ENCODE peak calls at places on chromosomes 4 and X, in six cellular contexts. One of them, this sample, is unnamed. For H3K4me1, the result is how much of the 10 kb centered on the place peaks cover.

GRCh38 chr4:8395504-8395903 is 45.0 kb downstream of the ACOX3 start:
- DNase-seq in mammary epithelial cell: no peak
- DNase-seq in effector memory CD4-positive, alpha-beta T cell: no peak
- DNase-seq in A549: no peak
- DNase-seq in heart left ventricle: no peak
- DNase-seq in astrocyte: no peak
- DNase-seq in this sample: no peak

GRCh38 chr4:3452376-3452775 is 10.6 kb downstream of the HGFAC start:
- DNase-seq in astrocyte: no peak
- DNase-seq in effector memory CD4-positive, alpha-beta T cell: no peak
- DNase-seq in heart left ventricle: no peak
- DNase-seq in A549: no peak
- DNase-seq in mammary epithelial cell: no peak
- DNase-seq in this sample: no peak

GRCh38 chrX:63784346-63784901 is 590 bp downstream of the ARHGEF9 start:
- DNase-seq in astrocyte: no peak
- DNase-seq in A549: no peak
- DNase-seq in effector memory CD4-positive, alpha-beta T cell: no peak
- DNase-seq in heart left ventricle: no peak
- DNase-seq in mammary epithelial cell: no peak
- DNase-seq in this sample: no peak

GRCh38 chr4:136484996-136485395 is 1047.3 kb downstream of the PCDH18 start:
- DNase-seq in astrocyte: peak
- DNase-seq in A549: no peak
- DNase-seq in mammary epithelial cell: no peak
- DNase-seq in heart left ventricle: no peak
- DNase-seq in effector memory CD4-positive, alpha-beta T cell: no peak
- DNase-seq in this sample: no peak

GRCh38 chr4:38030023-38030422 is 69.8 kb downstream of the PTTG2 start:
- DNase-seq in heart left ventricle: no peak
- DNase-seq in effector memory CD4-positive, alpha-beta T cell: no peak
- DNase-seq in astrocyte: peak
- DNase-seq in A549: no peak
- DNase-seq in mammary epithelial cell: peak
- DNase-seq in this sample: no peak

GRCh38 chrX:153511784-153512500 is 5.5 kb upstream of the ATP2B3 start:
- DNase-seq in A549: no peak
- DNase-seq in mammary epithelial cell: no peak
- DNase-seq in astrocyte: no peak
- DNase-seq in heart left ventricle: no peak
- DNase-seq in effector memory CD4-positive, alpha-beta T cell: no peak
- DNase-seq in this sample: no peak

GRCh38 chr4:175277816-175278215 is 359.7 kb downstream of the ADAM29 start:
- DNase-seq in A549: no peak
- DNase-seq in astrocyte: no peak
- DNase-seq in effector memory CD4-positive, alpha-beta T cell: no peak
- DNase-seq in heart left ventricle: no peak
- DNase-seq in mammary epithelial cell: no peak
- DNase-seq in this sample: no peak

GRCh38 chrX:9805956-9806355 is 19.7 kb downstream of the SHROOM2 start:
- DNase-seq in astrocyte: no peak
- DNase-seq in effector memory CD4-positive, alpha-beta T cell: no peak
- DNase-seq in heart left ventricle: no peak
- DNase-seq in mammary epithelial cell: no peak
- DNase-seq in A549: no peak
- DNase-seq in this sample: no peak

GRCh38 chrX:46251755-46252154 is 293.5 kb downstream of the ZNF674 start:
- DNase-seq in A549: peak
- DNase-seq in mammary epithelial cell: peak
- DNase-seq in effector memory CD4-positive, alpha-beta T cell: no peak
- DNase-seq in heart left ventricle: no peak
- DNase-seq in astrocyte: peak
- DNase-seq in this sample: no peak

GRCh38 chr4:133997440-133997839 is 204.1 kb downstream of the PABPC4L start:
- DNase-seq in heart left ventricle: no peak
- DNase-seq in A549: no peak
- DNase-seq in astrocyte: peak
- DNase-seq in mammary epithelial cell: no peak
- DNase-seq in effector memory CD4-positive, alpha-beta T cell: no peak
- DNase-seq in this sample: no peak

GRCh38 chr4:178356725-178357124 is 914.5 kb upstream of the AGA start:
- DNase-seq in A549: no peak
- DNase-seq in effector memory CD4-positive, alpha-beta T cell: no peak
- DNase-seq in mammary epithelial cell: no peak
- DNase-seq in heart left ventricle: no peak
- DNase-seq in astrocyte: no peak
- DNase-seq in this sample: no peak

GRCh38 chr4:184115399-184115798 is 102.3 kb downstream of the ENPP6 start:
- DNase-seq in effector memory CD4-positive, alpha-beta T cell: no peak
- DNase-seq in astrocyte: no peak
- DNase-seq in mammary epithelial cell: no peak
- DNase-seq in A549: no peak
- DNase-seq in heart left ventricle: no peak
- DNase-seq in this sample: no peak

GRCh38 chr4:180909279-180909678 is 1333.9 kb upstream of the TENM3 start:
- DNase-seq in A549: no peak
- DNase-seq in effector memory CD4-positive, alpha-beta T cell: no peak
- DNase-seq in astrocyte: no peak
- DNase-seq in mammary epithelial cell: peak
- DNase-seq in heart left ventricle: no peak
- DNase-seq in this sample: no peak

GRCh38 chrX:154430916-154431315 is 2.4 kb downstream of the ATP6AP1 start:
- DNase-seq in heart left ventricle: no peak
- DNase-seq in effector memory CD4-positive, alpha-beta T cell: no peak
- DNase-seq in A549: no peak
- DNase-seq in mammary epithelial cell: no peak
- DNase-seq in astrocyte: no peak
- DNase-seq in this sample: no peak

GRCh38 chr4:145340071-145340695 is 141.5 kb upstream of the SMAD1 start:
- DNase-seq in astrocyte: no peak
- DNase-seq in mammary epithelial cell: no peak
- DNase-seq in effector memory CD4-positive, alpha-beta T cell: no peak
- DNase-seq in heart left ventricle: no peak
- DNase-seq in A549: no peak
- DNase-seq in this sample: no peak

GRCh38 chr4:159480826-159481225 is 377.9 kb downstream of the RAPGEF2 start:
- DNase-seq in mammary epithelial cell: no peak
- DNase-seq in astrocyte: no peak
- DNase-seq in effector memory CD4-positive, alpha-beta T cell: no peak
- DNase-seq in A549: no peak
- DNase-seq in heart left ventricle: no peak
- DNase-seq in this sample: no peak

GRCh38 chr4:67744561-67745283 is 9.5 kb downstream of the GNRHR start:
- DNase-seq in mammary epithelial cell: peak
- DNase-seq in effector memory CD4-positive, alpha-beta T cell: no peak
- DNase-seq in heart left ventricle: no peak
- DNase-seq in A549: no peak
- DNase-seq in astrocyte: peak
- DNase-seq in this sample: no peak

DNA sequence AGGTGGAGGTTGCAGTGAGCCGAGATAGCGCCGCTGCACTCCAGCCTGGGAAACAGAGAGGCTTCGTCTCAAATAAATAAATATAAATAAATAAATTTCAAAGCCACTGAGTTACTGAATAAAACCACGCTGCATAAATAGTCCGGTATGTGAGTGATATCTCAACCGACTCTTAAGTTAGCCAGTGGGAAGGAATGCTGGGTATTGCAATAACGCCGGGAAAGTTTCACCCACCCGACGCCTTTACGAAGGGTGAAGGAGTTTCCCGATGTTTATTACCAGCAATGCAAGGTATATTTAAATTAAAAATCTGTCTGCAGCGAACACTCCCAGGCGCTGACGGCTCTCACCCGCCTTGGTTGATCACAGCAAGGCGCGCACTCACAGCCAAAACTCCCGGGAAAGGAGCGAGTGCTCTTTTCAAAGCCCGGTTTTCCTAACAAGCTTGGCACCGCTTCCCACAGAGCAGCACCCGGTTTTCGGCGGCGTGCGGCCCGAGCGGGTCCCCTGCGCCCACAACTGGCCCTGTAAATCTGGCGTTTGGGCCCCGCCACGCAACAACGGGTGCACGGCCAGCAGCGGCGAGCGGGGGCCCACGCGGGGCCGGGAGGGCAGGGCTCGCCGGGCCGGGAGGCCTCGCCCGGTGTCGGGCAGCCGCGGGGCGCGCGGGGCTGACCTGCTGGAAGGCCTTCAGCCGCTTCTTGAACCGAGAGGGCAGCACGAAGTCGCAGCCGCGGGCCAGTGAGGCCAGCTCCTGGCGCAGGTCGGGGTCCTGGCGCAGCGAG is 13.7 kb downstream of the PPP2R3B start:
- DNase-seq in heart left ventricle: no peak
- DNase-seq in mammary epithelial cell: no peak
- DNase-seq in A549: no peak
- DNase-seq in effector memory CD4-positive, alpha-beta T cell: no peak
- DNase-seq in astrocyte: peak
- DNase-seq in this sample: no peak
- H3K4me1 ChIP-seq in heart left ventricle: under half
- H3K4me1 ChIP-seq in mammary epithelial cell: under half
- H3K4me1 ChIP-seq in A549: under half
- H3K4me1 ChIP-seq in effector memory CD4-positive, alpha-beta T cell: under half
- H3K4me1 ChIP-seq in astrocyte: under half
- H3K4me1 ChIP-seq in this sample: under half

GRCh38 chr4:41435509-41435908 is 102.4 kb upstream of the LIMCH1 start:
- DNase-seq in astrocyte: no peak
- DNase-seq in A549: no peak
- DNase-seq in effector memory CD4-positive, alpha-beta T cell: no peak
- DNase-seq in mammary epithelial cell: no peak
- DNase-seq in heart left ventricle: no peak
- DNase-seq in this sample: no peak

GRCh38 chr4:41433361-41433760 is 104.6 kb upstream of the LIMCH1 start:
- DNase-seq in effector memory CD4-positive, alpha-beta T cell: no peak
- DNase-seq in A549: no peak
- DNase-seq in mammary epithelial cell: no peak
- DNase-seq in astrocyte: no peak
- DNase-seq in heart left ventricle: no peak
- DNase-seq in this sample: no peak

GRCh38 chr4:41430796-41431195 is 107.2 kb upstream of the LIMCH1 start:
- DNase-seq in astrocyte: peak
- DNase-seq in mammary epithelial cell: no peak
- DNase-seq in A549: no peak
- DNase-seq in heart left ventricle: no peak
- DNase-seq in effector memory CD4-positive, alpha-beta T cell: no peak
- DNase-seq in this sample: no peak

GRCh38 chr4:41432219-41432618 is 105.7 kb upstream of the LIMCH1 start:
- DNase-seq in astrocyte: no peak
- DNase-seq in heart left ventricle: no peak
- DNase-seq in effector memory CD4-positive, alpha-beta T cell: no peak
- DNase-seq in A549: no peak
- DNase-seq in mammary epithelial cell: no peak
- DNase-seq in this sample: no peak

GRCh38 chr4:41432889-41433288 is 105.1 kb upstream of the LIMCH1 start:
- DNase-seq in effector memory CD4-positive, alpha-beta T cell: no peak
- DNase-seq in mammary epithelial cell: peak
- DNase-seq in A549: no peak
- DNase-seq in heart left ventricle: no peak
- DNase-seq in astrocyte: peak
- DNase-seq in this sample: no peak
- H3K4me1 ChIP-seq in effector memory CD4-positive, alpha-beta T cell: under half
- H3K4me1 ChIP-seq in mammary epithelial cell: under half
- H3K4me1 ChIP-seq in A549: half or more
- H3K4me1 ChIP-seq in heart left ventricle: half or more
- H3K4me1 ChIP-seq in astrocyte: under half
- H3K4me1 ChIP-seq in this sample: under half

GRCh38 chr4:31807036-31807435 is 1086.9 kb downstream of the PCDH7 start:
- DNase-seq in astrocyte: peak
- DNase-seq in effector memory CD4-positive, alpha-beta T cell: no peak
- DNase-seq in mammary epithelial cell: no peak
- DNase-seq in A549: no peak
- DNase-seq in heart left ventricle: no peak
- DNase-seq in this sample: no peak

DNA sequence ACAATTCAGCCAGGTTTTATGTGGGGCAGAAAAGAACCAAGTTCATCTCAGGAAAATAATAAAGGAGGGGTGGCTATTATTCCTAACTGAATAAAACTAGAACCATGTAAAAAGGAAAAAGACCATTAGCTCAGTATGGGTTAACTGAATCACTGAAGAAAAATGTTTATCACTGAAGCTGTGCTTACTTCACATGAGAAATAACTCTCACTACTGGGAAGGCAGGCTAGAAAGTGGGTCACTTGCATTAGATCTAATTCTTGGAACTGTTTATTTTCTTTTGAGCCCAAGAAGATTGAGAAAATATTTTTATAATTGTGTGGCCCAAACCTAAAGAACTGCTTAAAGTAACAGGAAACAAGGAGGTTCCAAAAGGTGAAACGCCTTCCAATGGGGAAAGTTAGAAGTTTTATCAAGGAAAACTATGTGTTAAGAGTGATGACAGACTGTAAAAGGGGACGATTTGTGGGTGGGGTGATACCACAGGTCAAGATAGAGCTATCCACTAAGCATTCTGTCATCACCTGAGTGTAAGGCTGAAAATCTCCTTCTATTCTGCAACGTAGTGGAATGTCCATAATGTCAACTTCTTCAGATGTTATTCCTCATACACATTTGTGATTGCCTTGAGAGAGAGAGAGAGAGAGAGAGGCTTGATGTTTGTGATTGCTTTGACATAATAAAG is 1083.5 kb downstream of the PCDH7 start:
- DNase-seq in mammary epithelial cell: no peak
- DNase-seq in astrocyte: peak
- DNase-seq in A549: no peak
- DNase-seq in effector memory CD4-positive, alpha-beta T cell: no peak
- DNase-seq in heart left ventricle: no peak
- DNase-seq in this sample: no peak
- H3K4me1 ChIP-seq in mammary epithelial cell: under half
- H3K4me1 ChIP-seq in astrocyte: under half
- H3K4me1 ChIP-seq in A549: under half
- H3K4me1 ChIP-seq in effector memory CD4-positive, alpha-beta T cell: under half
- H3K4me1 ChIP-seq in heart left ventricle: under half
- H3K4me1 ChIP-seq in this sample: under half

GRCh38 chr4:42642136-42642797 is 14.6 kb downstream of the ATP8A1 start:
- DNase-seq in heart left ventricle: no peak
- DNase-seq in A549: no peak
- DNase-seq in effector memory CD4-positive, alpha-beta T cell: no peak
- DNase-seq in mammary epithelial cell: no peak
- DNase-seq in astrocyte: no peak
- DNase-seq in this sample: no peak
- H3K4me1 ChIP-seq in heart left ventricle: under half
- H3K4me1 ChIP-seq in A549: under half
- H3K4me1 ChIP-seq in effector memory CD4-positive, alpha-beta T cell: under half
- H3K4me1 ChIP-seq in mammary epithelial cell: under half
- H3K4me1 ChIP-seq in astrocyte: under half
- H3K4me1 ChIP-seq in this sample: half or more

DNA sequence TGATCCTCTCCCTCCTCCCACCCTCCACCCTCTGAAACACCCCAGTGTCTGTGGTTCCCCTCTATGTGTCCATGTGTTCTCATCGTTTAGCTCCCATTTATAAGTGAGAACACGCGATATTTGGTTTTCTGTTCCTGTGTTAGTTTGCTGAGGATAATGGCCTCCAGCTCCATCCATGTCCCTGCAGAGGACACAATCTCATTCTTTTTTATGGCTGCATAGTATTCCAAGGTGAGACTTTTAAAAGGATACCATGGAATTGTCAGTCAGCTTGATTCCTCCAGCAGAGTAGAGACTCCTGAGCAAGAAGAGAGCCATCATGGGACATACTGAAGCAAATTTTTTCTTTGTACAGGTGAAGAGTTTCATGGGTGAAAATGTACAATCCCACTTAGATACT is 38.8 kb upstream of the MTM1 start:
- DNase-seq in mammary epithelial cell: no peak
- DNase-seq in astrocyte: no peak
- DNase-seq in effector memory CD4-positive, alpha-beta T cell: no peak
- DNase-seq in A549: no peak
- DNase-seq in heart left ventricle: no peak
- DNase-seq in this sample: no peak
- H3K4me1 ChIP-seq in mammary epithelial cell: under half
- H3K4me1 ChIP-seq in astrocyte: under half
- H3K4me1 ChIP-seq in effector memory CD4-positive, alpha-beta T cell: under half
- H3K4me1 ChIP-seq in A549: under half
- H3K4me1 ChIP-seq in heart left ventricle: under half
- H3K4me1 ChIP-seq in this sample: under half